ENCODE peak calls at places on chromosome 5, in four cellular contexts. J is neuronal stem cell, X is K562, W is H1. F is an unnamed sample.
A peak's percentile ranks its signal among the peaks of the same experiment; 100 is the strongest.

GRCh38 chr5:148717668-148718067 is 63.3 kb upstream of the HTR4 start:
- DNase-seq in X (no peak), J (no peak), W (no peak), F (no peak)

GRCh38 chr5:10705736-10706135 is 55.3 kb downstream of the DAP start:
- DNase-seq in W (no peak), X (no peak), J (no peak), F (no peak)

GRCh38 chr5:14063691-14064090 is 79.5 kb upstream of the TRIO start:
- DNase-seq in W (no peak), X (no peak), J (no peak), F (no peak)

GRCh38 chr5:39543335-39543734 is 118.6 kb upstream of the DAB2 start:
- DNase-seq in J (no peak), X (no peak), W (no peak), F (no peak)

GRCh38 chr5:98750693-98751092 is 22.8 kb upstream of the RGMB start:
- DNase-seq in X (no peak), W (peak; percentile 61), J (no peak), F (no peak)

GRCh38 chr5:52661903-52662302 is 125.8 kb upstream of the ITGA1 start:
- DNase-seq in X (no peak), W (no peak), J (no peak), F (no peak)

GRCh38 chr5:78972654-78973428 is 12.3 kb downstream of the ARSB start:
- DNase-seq in J (no peak), X (no peak), W (no peak), F (no peak)

GRCh38 chr5:155089649-155090048 is 76.1 kb downstream of the KIF4B start:
- DNase-seq in J (no peak), X (no peak), W (no peak), F (no peak)

GRCh38 chr5:107674655-107675054 is 3.9 kb upstream of the EFNA5 start:
- DNase-seq in J (no peak), W (no peak), X (no peak), F (no peak)

GRCh38 chr5:135156715-135157404 is 122.8 kb upstream of the PITX1 start:
- DNase-seq in X (no peak), J (no peak), W (no peak), F (no peak)

GRCh38 chr5:172529896-172530295 is 75.6 kb upstream of the SH3PXD2B start:
- DNase-seq in J (no peak), X (no peak), W (peak; percentile 26), F (no peak)

GRCh38 chr5:164191240-164191639 is 685.8 kb downstream of the MAT2B start:
- DNase-seq in X (no peak), J (no peak), W (no peak), F (no peak)

GRCh38 chr5:95619096-95619495 is 791 bp upstream of the GPR150 start:
- DNase-seq in J (no peak), X (no peak), W (no peak), F (no peak)

GRCh38 chr5:124602925-124603650 is 143.4 kb downstream of the ZNF608 start:
- DNase-seq in X (no peak), W (no peak), J (no peak), F (no peak)

GRCh38 chr5:93800988-93801811 is 59.8 kb upstream of the POU5F2 start:
- DNase-seq in W (no peak), J (peak; percentile 36), X (no peak), F (peak; percentile 2)

GRCh38 chr5:168329302-168329701 is 37.9 kb downstream of the WWC1 start:
- DNase-seq in W (no peak), X (no peak), J (no peak), F (no peak)

GRCh38 chr5:1886634-1887399 is 4.1 kb upstream of the IRX4 start:
- DNase-seq in X (no peak), W (no peak), J (no peak), F (no peak)

GRCh38 chr5:177154003-177154643 is 20.6 kb downstream of the NSD1 start:
- DNase-seq in X (no peak), W (no peak), J (no peak), F (no peak)

GRCh38 chr5:35665066-35665465 is 47.4 kb downstream of the SPEF2 start:
- DNase-seq in W (no peak), J (no peak), X (no peak), F (no peak)

GRCh38 chr5:179212870-179213269 is 132.4 kb downstream of the ADAMTS2 start:
- DNase-seq in J (no peak), W (no peak), X (no peak), F (no peak)

GRCh38 chr5:919356-920000 is 26.8 kb downstream of the TRIP13 start:
- DNase-seq in W (no peak), X (no peak), J (no peak), F (no peak)

GRCh38 chr5:163407034-163407652 is 30.3 kb upstream of the CCNG1 start:
- DNase-seq in W (no peak), X (no peak), J (no peak), F (peak; percentile 13)

GRCh38 chr5:39194466-39195136 is 24.8 kb downstream of the FYB1 start:
- DNase-seq in W (no peak), X (peak; percentile 80), J (no peak), F (no peak)

GRCh38 chr5:56264417-56265025 is 31.4 kb upstream of the ANKRD55 start:
- DNase-seq in X (peak; percentile 42), J (peak; percentile 48), W (peak; percentile 67), F (no peak)

GRCh38 chr5:174159327-174160247 is 114.1 kb downstream of the NSG2 start:
- DNase-seq in J (no peak), X (no peak), W (no peak), F (no peak)

GRCh38 chr5:146306838-146307237 is 31.8 kb upstream of the POU4F3 start:
- DNase-seq in W (no peak), J (no peak), X (no peak), F (no peak)

GRCh38 chr5:103120607-103121200 is 603 bp downstream of the PPIP5K2 start:
- DNase-seq in W (no peak), X (peak; percentile 40), J (no peak), F (no peak)

GRCh38 chr5:154197801-154198461 is 7.4 kb downstream of the GALNT10 start:
- DNase-seq in J (no peak), X (no peak), W (no peak), F (peak; percentile 53)

GRCh38 chr5:104513194-104513602 is 950.6 kb upstream of the NUDT12 start:
- DNase-seq in X (no peak), J (no peak), W (no peak), F (no peak)

GRCh38 chr5:19608434-19608833 is 379.6 kb downstream of the CDH18 start:
- DNase-seq in W (no peak), J (no peak), X (no peak), F (no peak)

GRCh38 chr5:178547052-178547666 is 43.0 kb downstream of the COL23A1 start:
- DNase-seq in X (no peak), J (no peak), W (no peak), F (no peak)

GRCh38 chr5:73823508-73823925 is 197.5 kb downstream of the ARHGEF28 start:
- DNase-seq in X (no peak), W (no peak), J (no peak), F (no peak)

GRCh38 chr5:120454094-120454798 is 9.9 kb upstream of the PRR16 start:
- DNase-seq in J (peak; percentile 37), W (no peak), X (no peak), F (no peak)

GRCh38 chr5:14171621-14172020 is 28.5 kb downstream of the TRIO start:
- DNase-seq in X (no peak), W (no peak), J (no peak), F (no peak)

GRCh38 chr5:127320032-127320945 is 29.7 kb downstream of the MEGF10 start:
- DNase-seq in J (no peak), W (no peak), X (no peak), F (peak; percentile 58)

GRCh38 chr5:60410427-60410826 is 289.5 kb downstream of the DEPDC1B start:
- DNase-seq in W (no peak), X (no peak), J (no peak), F (no peak)

GRCh38 chr5:60417500-60418181 is 282.3 kb downstream of the DEPDC1B start:
- DNase-seq in X (no peak), J (no peak), W (no peak), F (no peak)

DNA sequence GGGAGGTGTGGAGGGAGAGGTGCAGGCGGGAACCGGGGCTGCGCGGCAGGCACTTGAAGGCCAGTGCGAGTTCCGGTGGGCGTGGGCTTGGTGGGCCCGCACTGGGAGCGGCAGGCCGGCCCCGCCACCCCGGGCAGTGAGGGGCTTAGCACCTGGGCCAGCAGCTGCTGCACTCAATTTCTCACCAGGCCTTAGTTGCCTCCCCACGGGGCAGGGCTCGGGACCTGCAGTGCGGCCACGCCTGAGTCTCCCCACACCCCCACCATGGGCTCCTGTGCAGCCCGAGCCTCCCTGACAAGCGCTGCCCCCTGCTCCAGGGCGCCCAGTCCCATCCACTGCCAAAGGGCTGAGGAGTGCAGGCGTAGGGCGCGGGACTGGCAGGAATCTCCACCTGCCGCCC is 284.5 kb downstream of the DEPDC1B start:
- DNase-seq in X (no peak), J (no peak), W (no peak), F (no peak)
- H2AFZ ChIP-seq in X (no peak overlapping the region), J (no peak overlapping the region), W (no peak overlapping the region), F (no peak overlapping the region)

GRCh38 chr5:133741818-133742355 is 129.5 kb upstream of the FSTL4 start:
- DNase-seq in W (no peak), X (no peak), J (no peak), F (no peak)
- H2AFZ ChIP-seq in W (no peak overlapping the region), X (no peak overlapping the region), J (no peak overlapping the region), F (no peak overlapping the region)

GRCh38 chr5:111929261-111929660 is 172.3 kb upstream of the NREP start:
- DNase-seq in X (no peak), W (no peak), J (no peak), F (no peak)
- H2AFZ ChIP-seq in X (no peak overlapping the region), W (no peak overlapping the region), J (no peak overlapping the region), F (no peak overlapping the region)

GRCh38 chr5:101429241-101429640 is 526.2 kb upstream of the ST8SIA4 start:
- DNase-seq in J (no peak), W (no peak), X (no peak), F (no peak)
- H2AFZ ChIP-seq in J (no peak overlapping the region), W (no peak overlapping the region), X (no peak overlapping the region), F (no peak overlapping the region)

GRCh38 chr5:44257221-44257620 is 132.0 kb downstream of the FGF10 start:
- DNase-seq in J (no peak), X (no peak), W (no peak), F (no peak)

GRCh38 chr5:44260793-44261192 is 128.4 kb downstream of the FGF10 start:
- DNase-seq in J (no peak), W (no peak), X (no peak), F (no peak)
- H2AFZ ChIP-seq in J (no peak overlapping the region), W (no peak overlapping the region), X (no peak overlapping the region), F (no peak overlapping the region)

GRCh38 chr5:140591747-140592372 is 27.2 kb downstream of the SLC35A4 start:
- DNase-seq in W (no peak), J (no peak), X (no peak), F (no peak)
- H2AFZ ChIP-seq in W (peak overlapping the region; percentile 97), J (peak overlapping the region; percentile 8), X (peak overlapping the region; percentile 72), F (no peak overlapping the region)

F was measured in GM12878.